ENCODE peak calls at places on chromosomes 6 and 20, in ten cellular contexts. C, I, M, A, E, L, R, V, S and Z are unnamed samples.

GRCh38 chr6:2026133-2026532 is 219.3 kb downstream of the GMDS start:
- DNase-seq in E (no peak), C (no peak), V (no peak), L (no peak), M (no peak), S (no peak), A (no peak), I (no peak), R (no peak), Z (no peak)

GRCh38 chr6:138491020-138491419 is 8.3 kb downstream of the NHSL1 start:
- DNase-seq in L (no peak), C (no peak), V (no peak), R (no peak), M (no peak), S (no peak), E (no peak), A (no peak), I (no peak), Z (no peak)

GRCh38 chr6:43299338-43300293 is 1.6 kb downstream of the SLC22A7 start:
- DNase-seq in L (no peak), V (no peak), E (no peak), A (no peak), R (no peak), I (no peak), S (no peak), M (no peak), C (no peak), Z (no peak)

GRCh38 chr6:23244300-23244699 is 674.9 kb downstream of the HDGFL1 start:
- DNase-seq in V (no peak), R (no peak), L (no peak), E (no peak), M (no peak), C (no peak), A (no peak), I (no peak), S (no peak), Z (no peak)

GRCh38 chr6:5950448-5950847 is 56.3 kb downstream of the NRN1 start:
- DNase-seq in A (no peak), V (no peak), M (no peak), I (no peak), L (no peak), E (no peak), S (no peak), C (peak), R (no peak), Z (no peak)

GRCh38 chr6:140043357-140043756 is 668.9 kb upstream of the CITED2 start:
- DNase-seq in S (no peak), R (no peak), M (no peak), I (no peak), E (no peak), V (no peak), L (no peak), C (peak), A (no peak), Z (no peak)

GRCh38 chr6:154891901-154892300 is 103.2 kb upstream of the TIAM2 start:
- DNase-seq in S (no peak), I (no peak), E (no peak), L (no peak), V (no peak), C (peak), A (no peak), R (no peak), M (no peak), Z (no peak)

GRCh38 chr6:43189905-43190304 is 7.9 kb downstream of the CUL9 start:
- DNase-seq in E (no peak), C (no peak), S (no peak), A (no peak), I (no peak), V (no peak), L (no peak), M (no peak), R (no peak), Z (no peak)

GRCh38 chr20:17850674-17851006 is 118.0 kb downstream of the SNX5 start:
- DNase-seq in E (no peak), R (no peak), A (no peak), C (no peak), I (no peak), M (no peak), V (no peak), L (no peak), S (no peak), Z (no peak)

GRCh38 chr20:43941476-43942212 is 27.0 kb downstream of the TOX2 start:
- DNase-seq in I (no peak), E (no peak), V (no peak), R (peak), L (no peak), A (no peak), C (peak), M (no peak), S (no peak), Z (no peak)

GRCh38 chr6:27839303-27840081 is 72.7 kb downstream of the OR2B2 start:
- DNase-seq in S (no peak), C (peak), V (no peak), A (no peak), L (peak), E (no peak), I (peak), R (peak), M (peak), Z (no peak)

GRCh38 chr20:62967149-62967501 is 14.6 kb downstream of the SLC17A9 start:
- DNase-seq in I (no peak), E (no peak), C (no peak), V (no peak), A (no peak), M (no peak), R (no peak), S (no peak), L (no peak), Z (no peak)

GRCh38 chr20:36093025-36093803 is 61.3 kb upstream of the EPB41L1 start:
- DNase-seq in I (peak), R (peak), M (peak), S (no peak), L (no peak), C (peak), A (peak), V (no peak), E (peak), Z (peak)

GRCh38 chr20:25025091-25025861 is 32.7 kb downstream of the ACSS1 start:
- DNase-seq in A (peak), V (no peak), M (peak), C (no peak), I (peak), R (peak), S (no peak), E (peak), L (no peak), Z (no peak)

GRCh38 chr6:153357391-153357790 is 226.3 kb upstream of the RGS17 start:
- DNase-seq in L (no peak), R (no peak), I (no peak), E (no peak), A (no peak), M (no peak), C (no peak), S (no peak), V (no peak), Z (no peak)

GRCh38 chr20:56202493-56203077 is 45.9 kb upstream of the MC3R start:
- DNase-seq in A (no peak), R (no peak), V (no peak), C (peak), M (no peak), S (no peak), L (no peak), E (no peak), I (no peak), Z (no peak)

GRCh38 chr6:166996406-166996805 is 2.8 kb upstream of the CEP43 start:
- DNase-seq in R (no peak), M (peak), L (no peak), V (no peak), I (no peak), C (no peak), E (no peak), S (peak), A (no peak), Z (no peak)

GRCh38 chr20:37308098-37309050 is 18.9 kb downstream of the MANBAL start:
- DNase-seq in L (no peak), A (no peak), M (no peak), V (peak), C (no peak), S (no peak), E (peak), R (no peak), I (no peak), Z (no peak)

GRCh38 chr6:116512155-116512559 is 718 bp downstream of the CALHM5 start:
- DNase-seq in S (no peak), E (no peak), L (no peak), M (no peak), R (no peak), A (no peak), V (no peak), C (no peak), I (no peak), Z (no peak)

GRCh38 chr6:116514103-116514502 is 2.7 kb downstream of the CALHM5 start:
- DNase-seq in M (no peak), V (no peak), S (no peak), E (no peak), C (no peak), L (no peak), A (no peak), I (no peak), R (no peak), Z (no peak)

GRCh38 chr6:116513224-116513875 is 1.9 kb downstream of the CALHM5 start:
- DNase-seq in V (no peak), I (no peak), M (no peak), E (no peak), S (no peak), C (no peak), A (no peak), L (no peak), R (no peak), Z (no peak)

GRCh38 chr6:116512709-116513108 is 1.3 kb downstream of the CALHM5 start:
- DNase-seq in E (no peak), C (no peak), R (no peak), M (no peak), S (no peak), I (no peak), L (no peak), A (no peak), V (no peak), Z (no peak)

GRCh38 chr6:116511424-116512131 is at the start of gene CALHM5:
- DNase-seq in S (no peak), R (peak), L (peak), M (peak), V (no peak), E (peak), I (no peak), A (no peak), C (peak), Z (peak)
- TF ChIP-seq EP300 in S (no peak), R (no peak), L (no peak), M (no peak), V (no peak), E (no peak), I (no peak), A (no peak), C (no peak), Z (no peak)

DNA sequence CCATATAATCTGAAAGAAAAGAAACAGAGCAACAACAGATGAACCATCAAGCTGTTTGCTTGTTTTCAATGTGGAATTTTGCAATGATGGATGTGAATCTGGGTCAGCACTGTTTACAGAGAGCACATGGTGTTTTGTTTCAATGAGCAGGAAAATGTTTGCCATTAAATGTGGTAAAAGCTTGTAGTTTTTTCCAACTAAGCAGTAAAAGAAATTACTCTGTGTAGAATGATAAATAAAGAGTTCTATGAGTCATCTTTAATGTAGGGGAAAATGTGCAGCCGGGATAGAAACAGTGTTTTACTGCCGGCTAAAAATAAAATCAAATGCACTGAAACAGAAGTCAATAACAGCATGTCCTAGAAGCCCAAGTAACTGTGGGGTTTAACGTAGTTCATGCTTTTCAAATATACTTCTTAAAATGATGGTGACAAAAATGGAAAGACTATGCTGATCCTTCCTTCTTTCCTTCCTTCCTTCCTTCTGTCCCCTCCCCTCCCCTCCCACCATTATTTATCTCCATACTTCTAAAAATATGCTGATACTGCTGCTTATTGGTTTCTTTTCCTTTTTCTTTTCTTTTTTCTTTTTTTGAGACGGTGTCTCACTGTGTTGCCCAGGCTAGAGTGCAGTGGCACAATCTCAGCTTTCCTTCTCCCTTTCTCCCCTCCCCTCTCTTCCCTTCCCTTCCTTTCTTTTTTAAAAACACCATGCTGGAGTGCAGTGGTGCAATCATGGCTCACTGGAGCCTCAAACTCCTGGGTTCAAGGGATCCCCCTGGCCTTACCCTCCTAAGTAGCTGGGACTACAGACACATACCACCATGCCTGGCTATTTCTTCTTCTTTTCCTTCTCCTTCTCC is 6.3 kb upstream of the NAA20 start:
- DNase-seq in A (no peak), R (no peak), C (peak), V (no peak), S (no peak), E (no peak), L (no peak), I (no peak), M (no peak), Z (no peak)
- H3K27ac ChIP-seq in A (peak), R (peak), C (peak), V (no peak), S (peak), E (peak), L (peak), I (peak), M (peak), Z (no peak)

GRCh38 chr6:3457710-3458605 is 1.1 kb upstream of the SLC22A23 start:
- DNase-seq in A (no peak), E (peak), C (peak), V (no peak), M (peak), R (peak), S (no peak), I (peak), L (no peak), Z (peak)

GRCh38 chr6:3458706-3459421 is 2.0 kb upstream of the SLC22A23 start:
- DNase-seq in I (no peak), L (no peak), C (no peak), R (no peak), E (no peak), A (no peak), M (no peak), S (no peak), V (no peak), Z (no peak)

GRCh38 chr6:3456395-3456767 is 469 bp downstream of the SLC22A23 start:
- DNase-seq in E (no peak), M (no peak), R (no peak), I (no peak), V (no peak), A (no peak), S (no peak), L (no peak), C (no peak), Z (no peak)

GRCh38 chr6:3455490-3456394 is 1.1 kb downstream of the SLC22A23 start:
- DNase-seq in R (peak), I (peak), A (no peak), L (no peak), V (no peak), M (peak), E (peak), C (peak), S (no peak), Z (peak)

DNA sequence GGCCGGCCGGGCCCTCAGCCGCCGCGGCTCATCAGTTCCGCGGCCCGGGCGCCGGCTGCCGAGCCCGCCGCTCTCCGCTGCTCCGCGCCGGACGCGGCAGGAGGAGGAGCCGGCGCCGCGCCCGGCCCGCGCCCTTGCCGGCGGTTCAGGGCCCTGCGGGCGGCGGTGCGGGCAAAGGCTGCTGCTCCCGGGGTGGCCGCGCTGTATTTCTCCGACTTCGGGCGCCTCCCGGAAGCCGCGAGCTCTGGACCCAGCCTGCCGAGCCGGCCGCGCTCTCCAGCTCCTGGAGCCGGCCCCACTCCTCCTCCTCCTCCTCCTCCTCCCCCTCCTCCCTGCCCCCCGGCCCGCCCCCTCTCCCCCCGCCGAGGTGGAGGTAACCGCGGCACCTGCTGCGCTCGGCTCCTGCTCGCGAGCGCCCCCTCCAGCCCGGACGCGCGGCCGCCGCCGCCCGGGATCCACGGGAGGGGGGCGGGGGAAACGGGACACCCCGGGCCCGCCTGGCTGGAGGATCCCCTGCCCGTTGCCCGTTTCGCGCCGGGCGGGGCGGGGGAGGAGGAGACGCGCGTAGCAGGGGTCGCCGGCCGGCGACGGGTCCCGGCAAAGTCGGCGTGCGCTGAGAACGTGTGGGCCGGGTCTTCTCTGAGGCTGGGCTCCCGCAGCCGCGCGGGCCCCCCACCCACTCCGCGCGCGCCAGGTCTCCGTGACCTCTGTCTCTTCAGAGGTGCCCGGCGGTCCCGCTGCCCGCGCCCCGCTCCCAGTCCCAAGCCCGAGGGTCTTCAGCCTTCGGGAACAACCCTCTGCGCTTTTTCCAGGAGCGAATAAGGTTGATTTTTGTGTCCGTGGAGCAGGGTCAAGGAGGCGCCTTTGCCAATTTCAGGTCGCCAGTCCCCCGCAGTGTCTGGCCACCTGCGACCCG is at the start of gene SLC22A23:
- DNase-seq in L (peak), A (peak), M (peak), S (no peak), V (no peak), C (peak), I (peak), E (peak), R (peak), Z (peak)
- TF ChIP-seq CTCF in L (peak), A (peak), M (peak), S (peak), V (peak), C (peak), I (peak), E (no peak), R (peak), Z (peak)

DNA sequence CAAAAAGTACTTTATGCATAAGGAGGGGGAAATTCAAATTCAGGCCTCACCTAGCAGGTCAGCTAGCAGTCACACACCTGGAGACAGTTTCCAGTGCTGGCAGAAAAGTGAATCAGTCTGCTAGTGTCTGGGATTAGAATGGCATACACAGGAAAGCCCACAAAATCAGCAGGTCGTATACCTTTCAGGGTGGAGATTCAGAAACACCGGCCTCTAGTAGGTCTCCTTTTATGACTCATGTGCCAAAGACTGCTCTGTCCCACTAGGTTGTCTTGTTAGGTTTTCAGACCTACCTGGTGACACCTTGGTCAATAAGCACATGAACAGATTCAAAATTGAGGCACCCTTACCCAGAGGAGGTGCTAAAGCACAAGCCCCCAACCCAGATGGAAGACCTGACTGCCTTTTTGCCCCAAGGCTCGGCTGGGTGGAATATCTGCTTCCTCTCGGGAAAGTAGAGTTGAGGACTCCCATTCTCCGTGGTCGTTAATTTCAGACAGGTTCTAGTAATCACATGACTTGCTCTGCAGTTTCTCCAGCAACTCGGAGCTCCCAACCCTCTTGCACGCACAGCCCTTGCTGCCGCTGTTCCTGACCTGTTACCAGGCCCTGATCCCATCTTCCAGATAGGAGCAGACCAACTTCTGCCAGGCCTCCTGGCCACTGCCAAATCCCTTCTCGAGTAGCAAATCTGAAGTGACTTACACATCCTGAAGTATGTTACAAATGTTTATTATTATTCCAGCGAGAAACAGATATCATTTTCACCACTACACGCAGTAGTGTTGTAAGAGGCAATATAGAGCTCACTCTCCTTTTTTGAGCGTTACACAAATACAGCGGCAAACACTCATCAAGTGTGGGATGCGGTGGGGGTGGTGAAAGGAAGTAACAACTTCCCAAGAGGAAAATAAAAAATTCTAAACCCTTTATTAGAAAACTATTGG is 46.6 kb downstream of the AGPAT4 start:
- DNase-seq in C (no peak), V (no peak), L (no peak), S (no peak), I (no peak), R (no peak), E (no peak), M (no peak), A (no peak), Z (no peak)
- TF ChIP-seq EP300 in C (no peak), V (no peak), L (no peak), S (no peak), I (no peak), R (no peak), E (no peak), M (no peak), A (no peak), Z (no peak)

DNA sequence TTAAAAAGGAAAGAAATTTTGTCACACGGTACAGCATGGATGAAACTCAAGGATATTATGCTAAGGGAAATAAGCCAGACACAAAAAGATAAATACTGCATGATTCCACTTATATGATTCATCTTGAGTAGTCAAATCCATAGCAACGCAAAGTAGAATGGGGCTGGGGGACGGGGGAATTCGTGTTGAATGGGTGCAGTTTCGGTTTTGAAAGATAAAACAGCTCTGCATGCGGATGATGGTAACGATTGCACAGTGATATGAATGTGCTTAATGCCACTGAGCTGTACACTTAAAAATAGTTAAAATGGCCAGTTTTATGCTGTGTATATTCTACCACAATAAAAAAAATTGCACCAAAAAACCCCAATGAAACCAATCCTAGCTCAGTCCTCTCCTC is 52.9 kb upstream of the SIRPA start:
- DNase-seq in E (no peak), I (no peak), R (no peak), S (no peak), L (no peak), A (no peak), V (no peak), M (no peak), C (no peak), Z (no peak)
- H3K27ac ChIP-seq in E (peak), I (no peak), R (peak), S (no peak), L (no peak), A (no peak), V (no peak), M (no peak), C (no peak), Z (no peak)

GRCh38 chr20:45407783-45408645 is at the start of gene DBNDD2:
- DNase-seq in S (no peak), A (no peak), M (no peak), V (no peak), E (no peak), C (no peak), L (no peak), I (no peak), R (no peak), Z (no peak)

GRCh38 chr20:45407067-45407745 is 883 bp upstream of the DBNDD2 start:
- DNase-seq in I (peak), A (no peak), E (peak), L (peak), M (peak), R (peak), V (no peak), C (no peak), S (no peak), Z (no peak)

GRCh38 chr20:45404438-45404837 is 3.7 kb upstream of the DBNDD2 start:
- DNase-seq in S (no peak), L (no peak), R (no peak), V (no peak), A (no peak), M (no peak), C (no peak), E (no peak), I (no peak), Z (no peak)

GRCh38 chr20:45406260-45407066 is 1.6 kb upstream of the DBNDD2 start:
- DNase-seq in I (peak), V (no peak), M (peak), S (no peak), E (peak), L (peak), C (peak), A (peak), R (peak), Z (peak)

GRCh38 chr20:45405566-45406259 is 2.4 kb upstream of the DBNDD2 start:
- DNase-seq in L (no peak), E (peak), S (no peak), M (no peak), A (no peak), C (no peak), I (no peak), R (peak), V (no peak), Z (peak)
- TF ChIP-seq CTCF in L (no peak), E (no peak), S (no peak), M (no peak), A (no peak), C (no peak), I (no peak), R (no peak), V (no peak), Z (no peak)